ENCODE peak calls at places on chromosomes 12 and 14, in five cellular contexts. F is GM04504, J is kidney glomerular epithelial cell, R is HuH-7.5, O is activated B cell treated with CpG ODN at 0.5 μM for 24 hours. X is an unnamed sample.
A peak's percentile ranks its signal among the peaks of the same experiment; 100 is the strongest.

GRCh38 chr12:131089526-131090253 is 136.0 kb downstream of the ADGRD1 start:
- DNase-seq in O (peak; percentile 13), R (no peak), F (no peak), J (no peak), X (no peak)

GRCh38 chr14:53519137-53519536 is 366.0 kb upstream of the DDHD1 start:
- DNase-seq in J (peak; percentile 47), O (no peak), R (no peak), F (no peak), X (no peak)

GRCh38 chr14:99654235-99655000 is 9.5 kb downstream of the HHIPL1 start:
- DNase-seq in F (peak; percentile 61), R (no peak), J (no peak), O (no peak), X (peak; percentile 61)

GRCh38 chr14:106843951-106844483 is 1317.6 kb downstream of the TMEM121 start:
- DNase-seq in F (no peak), J (peak; percentile 49), R (no peak), O (peak; percentile 31), X (no peak)

GRCh38 chr12:19183121-19183838 is 53.7 kb downstream of the PLEKHA5 start:
- DNase-seq in O (no peak), J (no peak), R (no peak), F (no peak), X (peak; percentile 47)

GRCh38 chr12:121121805-121122204 is 10.9 kb upstream of the P2RX7 start:
- DNase-seq in R (no peak), F (no peak), J (no peak), O (no peak), X (no peak)

GRCh38 chr14:103708750-103709187 is 6.5 kb downstream of the XRCC3 start:
- DNase-seq in F (no peak), O (no peak), R (no peak), J (no peak), X (no peak)

GRCh38 chr12:130622803-130623202 is 93.3 kb downstream of the RIMBP2 start:
- DNase-seq in O (no peak), F (no peak), R (no peak), J (no peak), X (no peak)

GRCh38 chr12:55822228-55822627 is 4.4 kb downstream of the ORMDL2 start:
- DNase-seq in J (peak; percentile 45), O (no peak), F (no peak), R (no peak), X (peak; percentile 22)

GRCh38 chr14:69685716-69686115 is 74.3 kb downstream of the SUSD6 start:
- DNase-seq in F (no peak), R (no peak), O (no peak), J (no peak), X (no peak)

GRCh38 chr14:27006520-27006919 is 408.7 kb upstream of the NOVA1 start:
- DNase-seq in O (no peak), F (no peak), J (no peak), R (no peak), X (no peak)

GRCh38 chr14:99660794-99661193 is 15.9 kb downstream of the HHIPL1 start:
- DNase-seq in J (no peak), R (no peak), F (no peak), O (no peak), X (no peak)

GRCh38 chr12:117489671-117490070 is 128.2 kb upstream of the NOS1 start:
- DNase-seq in R (no peak), J (no peak), F (peak; percentile 34), O (no peak), X (no peak)

GRCh38 chr12:51210690-51211395 is 7.0 kb downstream of the POU6F1 start:
- DNase-seq in J (no peak), O (no peak), R (no peak), F (no peak), X (no peak)

GRCh38 chr12:12336049-12336411 is 14.0 kb downstream of the MANSC1 start:
- DNase-seq in O (no peak), J (no peak), F (no peak), R (no peak), X (peak; percentile 38)

GRCh38 chr14:64438181-64438839 is 27.0 kb upstream of the AKAP5 start:
- DNase-seq in F (peak; percentile 65), J (peak; percentile 100), R (no peak), O (no peak), X (peak; percentile 77)

GRCh38 chr14:32004300-32004699 is 72.8 kb upstream of the ARHGAP5 start:
- DNase-seq in J (peak; percentile 74), O (no peak), R (no peak), F (no peak), X (peak; percentile 88)

GRCh38 chr12:50211392-50212070 is 44.4 kb upstream of the CERS5 start:
- DNase-seq in F (no peak), O (no peak), R (no peak), J (peak; percentile 20), X (peak; percentile 74)

GRCh38 chr12:4379410-4379809 is at the start of gene FGF23:
- DNase-seq in J (no peak), O (no peak), F (no peak), R (peak; percentile 22), X (peak; percentile 10)

GRCh38 chr12:123149088-123149827 is 1.6 kb downstream of the PITPNM2 start:
- DNase-seq in J (no peak), O (no peak), R (no peak), F (no peak), X (peak; percentile 38)

GRCh38 chr14:54038724-54039123 is 82.1 kb upstream of the BMP4 start:
- DNase-seq in J (no peak), F (no peak), R (no peak), O (no peak), X (no peak)

GRCh38 chr12:6039894-6040601 is 84.4 kb downstream of the VWF start:
- DNase-seq in O (peak; percentile 22), J (peak; percentile 56), R (peak; percentile 76), F (peak; percentile 28), X (peak; percentile 73)

GRCh38 chr12:11823043-11823442 is 173.6 kb downstream of the ETV6 start:
- DNase-seq in J (peak; percentile 28), F (peak; percentile 56), O (no peak), R (no peak), X (peak; percentile 32)

GRCh38 chr12:130423136-130423535 is 85.4 kb downstream of the PIWIL1 start:
- DNase-seq in F (no peak), R (no peak), O (no peak), J (no peak), X (no peak)

GRCh38 chr14:99199854-99200653 is 71.9 kb downstream of the BCL11B start:
- DNase-seq in J (no peak), F (no peak), R (no peak), O (no peak), X (no peak)

GRCh38 chr12:54385251-54385914 is 850 bp upstream of the ZNF385A start:
- DNase-seq in J (no peak), F (no peak), R (no peak), O (peak; percentile 35), X (no peak)